ENCODE peak calls at places on chromosome 1, in four cellular contexts. Q is GOT3; B is stimulated activated naive CD8-positive, alpha-beta T cell treated with anti-CD3 and anti-CD28 coated beads, Interleukin-15, amount 100 ng/mL, for 72 hours; T is sciatic nerve. V is an unnamed sample.

GRCh38 chr1:78408830-78409229 is 81.9 kb upstream of the PTGFR start:
- DNase-seq in Q (peak), B (no peak), T (peak), V (no peak)

GRCh38 chr1:39170731-39171375 is 33.6 kb upstream of the MACF1 start:
- DNase-seq in Q (no peak), B (no peak), T (no peak), V (no peak)

GRCh38 chr1:116817582-116818064 is 63.4 kb downstream of the CD2 start:
- DNase-seq in Q (no peak), B (peak), T (no peak), V (peak)

GRCh38 chr1:21664806-21665588 is 4.2 kb downstream of the RAP1GAP start:
- DNase-seq in Q (no peak), B (no peak), T (peak), V (no peak)

GRCh38 chr1:54255026-54255425 is 55.1 kb downstream of the MRPL37 start:
- DNase-seq in Q (no peak), B (no peak), T (no peak), V (no peak)

GRCh38 chr1:221187174-221187573 is 307.9 kb downstream of the HLX start:
- DNase-seq in Q (no peak), B (no peak), T (no peak), V (no peak)

GRCh38 chr1:66937529-66938234 is 12.9 kb downstream of the MIER1 start:
- DNase-seq in Q (no peak), B (no peak), T (no peak), V (no peak)

GRCh38 chr1:170461762-170462384 is 70.1 kb upstream of the GORAB start:
- DNase-seq in Q (no peak), B (no peak), T (no peak), V (no peak)

GRCh38 chr1:166166701-166167394 is at the start of gene FAM78B:
- DNase-seq in Q (peak), B (peak), T (peak), V (peak)

GRCh38 chr1:167373398-167373797 is 144.9 kb downstream of the CD247 start:
- DNase-seq in Q (no peak), B (no peak), T (no peak), V (no peak)

GRCh38 chr1:41241748-41242644 is at the start of gene SCMH1:
- DNase-seq in Q (peak), B (peak), T (peak), V (peak)

GRCh38 chr1:1246601-1247340 is at the start of gene C1QTNF12:
- DNase-seq in Q (no peak), B (no peak), T (no peak), V (no peak)

GRCh38 chr1:155940993-155941844 is at the start of gene RXFP4:
- DNase-seq in Q (no peak), B (no peak), T (no peak), V (no peak)

GRCh38 chr1:26200413-26200812 is 10.0 kb downstream of the CATSPER4 start:
- DNase-seq in Q (no peak), B (no peak), T (no peak), V (no peak)

GRCh38 chr1:237717121-237717520 is 173.6 kb downstream of the ZP4 start:
- DNase-seq in Q (no peak), B (no peak), T (no peak), V (no peak)

GRCh38 chr1:32893198-32894018 is 7.1 kb downstream of the HPCA start:
- DNase-seq in Q (no peak), B (no peak), T (peak), V (no peak)

GRCh38 chr1:232012773-232013386 is 386.3 kb downstream of the DISC1 start:
- DNase-seq in Q (no peak), B (no peak), T (no peak), V (no peak)

GRCh38 chr1:234647758-234648157 is 37.8 kb upstream of the IRF2BP2 start:
- DNase-seq in Q (no peak), B (no peak), T (no peak), V (no peak)

GRCh38 chr1:95257758-95258157 is 23.7 kb downstream of the RWDD3 start:
- DNase-seq in Q (no peak), B (no peak), T (no peak), V (no peak)

GRCh38 chr1:54845772-54846171 is 41.2 kb downstream of the DHCR24 start:
- DNase-seq in Q (no peak), B (no peak), T (no peak), V (no peak)